ENCODE peak calls at places on chromosomes 13 and 19, in four cellular contexts. M is endothelial cell of umbilical vein, G is suprapubic skin, E is upper lobe of left lung. O is an unnamed sample. For H3K9me3, the result is how much of the 10 kb centered on the place peaks cover.

GRCh38 chr13:48600374-48601364 is 53.1 kb upstream of the CYSLTR2 start:
- DNase-seq in M (peak), G (no peak), E (no peak), O (no peak)

GRCh38 chr19:35596366-35596999 is 10.5 kb downstream of the PMIS2 start:
- DNase-seq in M (no peak), G (no peak), E (no peak), O (no peak)

GRCh38 chr13:64061649-64062048 is 2646.0 kb upstream of the PCDH20 start:
- DNase-seq in M (no peak), G (no peak), E (no peak), O (no peak)

GRCh38 chr13:80199067-80199466 is 141.9 kb downstream of the SPRY2 start:
- DNase-seq in M (no peak), G (no peak), E (no peak), O (no peak)

GRCh38 chr13:100854091-100854490 is 179.5 kb upstream of the TMTC4 start:
- DNase-seq in M (no peak), G (no peak), E (no peak), O (no peak)

GRCh38 chr19:38656171-38656981 is 8.9 kb downstream of the ACTN4 start:
- DNase-seq in M (no peak), G (no peak), E (no peak), O (no peak)

GRCh38 chr19:43525836-43526771 is 897 bp downstream of the ETHE1 start:
- DNase-seq in M (peak), G (peak), E (peak), O (no peak)

GRCh38 chr19:5212101-5212500 is 128.5 kb downstream of the PTPRS start:
- DNase-seq in M (no peak), G (no peak), E (no peak), O (no peak)

GRCh38 chr19:45824531-45825262 is 9.6 kb upstream of the RSPH6A start:
- DNase-seq in M (no peak), G (no peak), E (no peak), O (no peak)

GRCh38 chr13:51479199-51479523 is 26.3 kb upstream of the INTS6 start:
- DNase-seq in M (peak), G (no peak), E (no peak), O (no peak)

GRCh38 chr19:41302624-41303351 is 7.2 kb upstream of the CCDC97 start:
- DNase-seq in M (no peak), G (no peak), E (peak), O (no peak)

GRCh38 chr13:101915333-101915732 is 462.9 kb downstream of the ITGBL1 start:
- DNase-seq in M (no peak), G (no peak), E (no peak), O (no peak)

GRCh38 chr19:48819366-48819816 is 8.6 kb upstream of the BCAT2 start:
- DNase-seq in M (peak), G (peak), E (peak), O (no peak)

GRCh38 chr13:29771247-29771646 is 79.2 kb downstream of the UBL3 start:
- DNase-seq in M (peak), G (no peak), E (no peak), O (peak)

GRCh38 chr13:70473912-70474311 is 365.7 kb upstream of the KLHL1 start:
- DNase-seq in M (no peak), G (no peak), E (no peak), O (peak)

GRCh38 chr19:5718579-5719273 is 1.2 kb downstream of the LONP1 start:
- DNase-seq in M (peak), G (no peak), E (no peak), O (peak)

GRCh38 chr19:45138303-45138751 is 22.5 kb downstream of the NKPD1 start:
- DNase-seq in M (no peak), G (no peak), E (no peak), O (no peak)

GRCh38 chr19:52963229-52963760 is 614 bp upstream of the ZNF816 start:
- DNase-seq in M (no peak), G (peak), E (no peak), O (no peak)

GRCh38 chr13:99973163-99973785 is 1.7 kb upstream of the ZIC5 start:
- DNase-seq in M (no peak), G (no peak), E (no peak), O (no peak)

GRCh38 chr19:10876459-10877240 is 5.3 kb downstream of the CARM1 start:
- DNase-seq in M (no peak), G (no peak), E (no peak), O (no peak)

GRCh38 chr19:4018775-4019504 is 11.4 kb downstream of the PIAS4 start:
- DNase-seq in M (no peak), G (no peak), E (no peak), O (no peak)

GRCh38 chr13:30766234-30766633 is 30.9 kb downstream of the ALOX5AP start:
- DNase-seq in M (no peak), G (no peak), E (no peak), O (no peak)

GRCh38 chr13:73715114-73715909 is 418.9 kb downstream of the KLF12 start:
- DNase-seq in M (no peak), G (no peak), E (peak), O (no peak)

GRCh38 chr13:88617176-88617575 is 946.0 kb downstream of the SLITRK5 start:
- DNase-seq in M (no peak), G (no peak), E (no peak), O (no peak)

GRCh38 chr19:18007939-18008673 is at the start of gene ARRDC2:
- DNase-seq in M (peak), G (peak), E (peak), O (peak)

GRCh38 chr13:34578471-34578870 is 363.6 kb upstream of the NBEA start:
- DNase-seq in M (no peak), G (no peak), E (no peak), O (no peak)

GRCh38 chr13:33080962-33081655 is 64.9 kb downstream of the KL start:
- DNase-seq in M (peak), G (no peak), E (no peak), O (no peak)

GRCh38 chr19:8145969-8146368 is 3.4 kb downstream of the FBN3 start:
- DNase-seq in M (no peak), G (no peak), E (no peak), O (no peak)

GRCh38 chr13:99384468-99384867 is 77.3 kb upstream of the GPR183 start:
- DNase-seq in M (no peak), G (no peak), E (no peak), O (peak)

GRCh38 chr19:16078311-16078758 is 2.0 kb downstream of the TPM4 start:
- DNase-seq in M (no peak), G (peak), E (no peak), O (peak)
- TF ChIP-seq POLR2AphosphoS5 in M (peak), G (no peak), E (no peak), O (no peak)

DNA sequence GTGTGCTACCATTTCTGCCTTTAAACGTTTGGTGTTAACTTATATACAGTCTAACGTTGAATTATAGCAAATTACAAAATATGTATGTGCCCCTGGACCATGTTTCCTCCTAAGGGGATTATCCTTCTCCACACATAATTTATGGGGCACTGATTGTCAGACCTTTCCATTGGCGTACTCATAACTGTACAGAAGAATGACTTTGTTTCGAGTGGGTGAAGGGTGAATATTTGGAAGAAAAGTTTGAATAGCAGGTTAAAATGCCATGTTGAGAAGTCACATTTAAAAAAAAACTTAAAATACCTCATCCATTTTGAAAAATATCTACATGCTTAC is 58.8 kb downstream of the SLC10A2 start:
- DNase-seq in M (no peak), G (no peak), E (no peak), O (no peak)
- H3K4me3 ChIP-seq in M (no peak), G (no peak), E (no peak), O (no peak)

GRCh38 chr13:91329736-91330135 is 17.8 kb upstream of the MIR17HG start:
- DNase-seq in M (no peak), G (no peak), E (no peak), O (no peak)
- H3K9me3 ChIP-seq in M (under half), G (under half), E (under half), O (under half)

DNA sequence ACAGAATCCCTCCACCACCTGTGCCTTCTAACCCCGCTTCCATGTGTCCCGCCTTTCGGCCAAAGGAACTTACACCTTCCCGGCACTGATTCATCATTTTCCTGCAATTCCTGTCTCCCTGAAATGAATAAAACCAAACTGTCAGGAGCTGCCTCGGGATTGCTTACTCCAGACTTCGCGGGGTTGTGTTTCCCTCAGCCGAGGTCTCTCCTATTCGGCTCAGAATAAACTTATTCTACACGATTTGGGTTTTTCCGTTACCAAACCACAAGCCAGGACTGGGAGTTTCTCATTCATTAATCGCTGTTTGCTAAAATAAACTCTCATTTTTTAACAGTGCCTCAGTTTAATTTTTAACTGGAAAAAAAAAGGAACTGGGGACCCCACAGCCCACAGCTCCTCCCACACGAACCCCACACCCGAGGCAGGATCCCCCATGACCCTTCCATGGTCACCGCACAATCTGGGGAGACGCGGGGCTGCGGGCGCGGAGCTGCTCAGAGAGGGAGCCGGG is 647 bp downstream of the ZNF878 start:
- DNase-seq in M (peak), G (no peak), E (no peak), O (no peak)
- TF ChIP-seq POLR2AphosphoS5 in M (no peak), G (no peak), E (no peak), O (no peak)

DNA sequence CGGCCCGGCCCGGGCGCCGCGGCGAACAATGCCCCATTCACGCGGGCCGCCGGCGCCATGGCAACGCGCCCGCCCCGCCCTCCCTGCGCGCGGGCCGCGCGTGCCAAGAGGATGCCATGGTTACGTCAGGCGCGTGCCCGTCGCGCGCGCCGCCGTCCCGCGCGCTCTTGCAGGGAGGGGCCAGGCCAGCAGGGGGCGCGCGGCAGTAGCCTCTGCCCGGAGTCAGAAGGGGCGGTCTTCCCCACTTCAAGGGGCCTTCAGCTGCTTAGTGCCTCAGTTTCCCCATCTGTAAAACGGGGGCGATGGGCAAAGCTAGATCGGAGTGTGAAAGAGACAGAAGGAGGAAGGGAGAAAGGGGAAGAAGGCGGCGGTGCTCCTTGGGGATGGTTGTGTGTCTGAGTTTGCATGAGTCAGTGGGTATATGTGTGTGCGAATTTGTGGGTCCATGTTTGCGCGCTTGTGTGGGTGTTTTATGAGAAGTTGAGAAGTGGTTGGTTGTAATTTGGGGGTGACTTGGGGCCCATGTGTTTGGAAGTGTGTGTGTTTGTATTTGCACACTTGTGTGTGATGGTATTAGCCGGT is 11.6 kb upstream of the NFIX start:
- DNase-seq in M (peak), G (no peak), E (peak), O (no peak)
- H3K4me3 ChIP-seq in M (peak), G (peak), E (peak), O (peak)